ENCODE peak calls at places on chromosome 1, in ten cellular contexts. Q is endothelial cell; C is hypothalamus; S is cardiac muscle cell; B is M059J; O is hippocampal formation; F is IMR-90; T is stimulated activated CD8-positive, alpha-beta memory T cell treated with anti-CD3 and anti-CD28 coated beads, Interleukin-4, amount 100 ng/mL, for 4 hours; W is stimulated activated CD4-positive, alpha-beta T cell treated with anti-CD3 and anti-CD28 coated beads, Interleukin-2, amount 100 ng/mL, for 48 hours; Y is HTR-8/SVneo. L is an unnamed sample.

GRCh38 chr1:186102559-186103148 is 272.4 kb downstream of the TPR start:
- DNase-seq in Q (no peak), C (no peak), S (peak; percentile 91), B (peak; percentile 86), O (no peak), F (peak; percentile 89), T (no peak), W (no peak), Y (peak; percentile 14), L (peak; percentile 65)

GRCh38 chr1:234842726-234843641 is 233.0 kb upstream of the IRF2BP2 start:
- DNase-seq in Q (no peak), C (no peak), S (peak; percentile 30), B (no peak), O (no peak), F (peak; percentile 27), T (peak; percentile 18), W (peak; percentile 75), Y (no peak), L (peak; percentile 25)

GRCh38 chr1:152237093-152237492 is 13.1 kb upstream of the HRNR start:
- DNase-seq in Q (no peak), C (no peak), S (no peak), B (no peak), O (no peak), F (no peak), T (no peak), W (no peak), Y (no peak), L (no peak)

GRCh38 chr1:226108935-226109828 is 46.7 kb downstream of the H3-3A start:
- DNase-seq in Q (no peak), C (no peak), S (peak; percentile 83), B (no peak), O (no peak), F (peak; percentile 36), T (no peak), W (no peak), Y (no peak), L (no peak)

GRCh38 chr1:69320679-69321310 is 246.9 kb upstream of the LRRC7 start:
- DNase-seq in Q (no peak), C (no peak), S (no peak), B (no peak), O (no peak), F (no peak), T (no peak), W (no peak), Y (no peak), L (no peak)

GRCh38 chr1:39525366-39526165 is 34.1 kb downstream of the BMP8A start:
- DNase-seq in Q (no peak), C (no peak), S (no peak), B (no peak), O (no peak), F (no peak), T (no peak), W (no peak), Y (no peak), L (no peak)

GRCh38 chr1:24416666-24417391 is 1.2 kb downstream of the NIPAL3 start:
- DNase-seq in Q (no peak), C (no peak), S (peak; percentile 61), B (peak; percentile 99), O (no peak), F (peak; percentile 100), T (no peak), W (no peak), Y (peak; percentile 45), L (peak; percentile 96)

GRCh38 chr1:62318756-62319544 is at the start of gene KANK4:
- DNase-seq in Q (peak; percentile 21), C (no peak), S (no peak), B (peak; percentile 37), O (no peak), F (no peak), T (no peak), W (no peak), Y (no peak), L (no peak)

GRCh38 chr1:156387899-156388813 is 19.1 kb downstream of the RHBG start:
- DNase-seq in Q (peak; percentile 41), C (peak; percentile 70), S (peak; percentile 8), B (no peak), O (peak; percentile 94), F (no peak), T (no peak), W (no peak), Y (no peak), L (no peak)

L was measured in fibroblast of villous mesenchyme.